ENCODE peak calls at places on chromosomes 6 and 20, in five cellular contexts. One of them, this sample, is unnamed.

GRCh38 chr6:156658186-156658585 is 119.0 kb upstream of the ARID1B start:
- DNase-seq in stomach: no peak
- DNase-seq in breast epithelium: no peak
- DNase-seq in IMR-90: peak; percentile 80
- DNase-seq in HCT116: no peak
- DNase-seq in this sample: no peak

GRCh38 chr20:11047559-11047958 is 373.8 kb upstream of the JAG1 start:
- DNase-seq in stomach: no peak
- DNase-seq in breast epithelium: no peak
- DNase-seq in IMR-90: no peak
- DNase-seq in HCT116: no peak
- DNase-seq in this sample: no peak

GRCh38 chr6:25556516-25556915 is 95.5 kb upstream of the SCGN start:
- DNase-seq in stomach: peak; percentile 82
- DNase-seq in breast epithelium: peak; percentile 77
- DNase-seq in IMR-90: peak; percentile 74
- DNase-seq in HCT116: peak; percentile 71
- DNase-seq in this sample: peak; percentile 39

GRCh38 chr6:118650500-118651281 is 700 bp downstream of the CEP85L start:
- DNase-seq in stomach: peak; percentile 44
- DNase-seq in breast epithelium: no peak
- DNase-seq in IMR-90: peak; percentile 48
- DNase-seq in HCT116: no peak
- DNase-seq in this sample: peak; percentile 32

GRCh38 chr6:20845592-20845991 is 311.3 kb downstream of the CDKAL1 start:
- DNase-seq in stomach: no peak
- DNase-seq in breast epithelium: no peak
- DNase-seq in IMR-90: peak; percentile 16
- DNase-seq in HCT116: no peak
- DNase-seq in this sample: no peak

GRCh38 chr6:6256881-6257280 is 63.6 kb downstream of the F13A1 start:
- DNase-seq in stomach: no peak
- DNase-seq in breast epithelium: no peak
- DNase-seq in IMR-90: no peak
- DNase-seq in HCT116: no peak
- DNase-seq in this sample: no peak

GRCh38 chr6:2498224-2498623 is 252.5 kb downstream of the MYLK4 start:
- DNase-seq in stomach: no peak
- DNase-seq in breast epithelium: no peak
- DNase-seq in IMR-90: no peak
- DNase-seq in HCT116: no peak
- DNase-seq in this sample: no peak

GRCh38 chr6:11023032-11023431 is 21.1 kb downstream of the ELOVL2 start:
- DNase-seq in stomach: no peak
- DNase-seq in breast epithelium: no peak
- DNase-seq in IMR-90: no peak
- DNase-seq in HCT116: no peak
- DNase-seq in this sample: no peak

GRCh38 chr6:7216941-7217621 is 95.9 kb downstream of the SSR1 start:
- DNase-seq in stomach: no peak
- DNase-seq in breast epithelium: no peak
- DNase-seq in IMR-90: no peak
- DNase-seq in HCT116: no peak
- DNase-seq in this sample: peak; percentile 91

GRCh38 chr6:122956376-122956775 is 39.7 kb upstream of the CLVS2 start:
- DNase-seq in stomach: no peak
- DNase-seq in breast epithelium: no peak
- DNase-seq in IMR-90: no peak
- DNase-seq in HCT116: no peak
- DNase-seq in this sample: no peak

GRCh38 chr20:14644698-14645097 is 307.3 kb upstream of the FLRT3 start:
- DNase-seq in stomach: no peak
- DNase-seq in breast epithelium: no peak
- DNase-seq in IMR-90: no peak
- DNase-seq in HCT116: no peak
- DNase-seq in this sample: no peak

GRCh38 chr6:26659042-26659359 is 545 bp downstream of the ZNF322 start:
- DNase-seq in stomach: no peak
- DNase-seq in breast epithelium: no peak
- DNase-seq in IMR-90: no peak
- DNase-seq in HCT116: no peak
- DNase-seq in this sample: no peak

GRCh38 chr6:38938741-38939140 is 109.8 kb upstream of the GLP1R start:
- DNase-seq in stomach: no peak
- DNase-seq in breast epithelium: no peak
- DNase-seq in IMR-90: no peak
- DNase-seq in HCT116: no peak
- DNase-seq in this sample: no peak

GRCh38 chr20:36175016-36175415 is 20.5 kb downstream of the EPB41L1 start:
- DNase-seq in stomach: no peak
- DNase-seq in breast epithelium: no peak
- DNase-seq in IMR-90: peak; percentile 68
- DNase-seq in HCT116: no peak
- DNase-seq in this sample: no peak

GRCh38 chr20:36180323-36180722 is 25.8 kb downstream of the EPB41L1 start:
- DNase-seq in stomach: no peak
- DNase-seq in breast epithelium: no peak
- DNase-seq in IMR-90: no peak
- DNase-seq in HCT116: no peak
- DNase-seq in this sample: no peak

GRCh38 chr20:36179170-36179945 is 24.8 kb downstream of the EPB41L1 start:
- DNase-seq in stomach: no peak
- DNase-seq in breast epithelium: no peak
- DNase-seq in IMR-90: no peak
- DNase-seq in HCT116: no peak
- DNase-seq in this sample: no peak

GRCh38 chr20:36175475-36175995 is 21.0 kb downstream of the EPB41L1 start:
- DNase-seq in stomach: no peak
- DNase-seq in breast epithelium: no peak
- DNase-seq in IMR-90: no peak
- DNase-seq in HCT116: no peak
- DNase-seq in this sample: no peak

GRCh38 chr20:36177716-36178115 is 23.2 kb downstream of the EPB41L1 start:
- DNase-seq in stomach: no peak
- DNase-seq in breast epithelium: no peak
- DNase-seq in IMR-90: no peak
- DNase-seq in HCT116: no peak
- DNase-seq in this sample: no peak
- H3K27ac ChIP-seq in stomach: no peak overlapping the region
- H3K27ac ChIP-seq in breast epithelium: no peak overlapping the region
- H3K27ac ChIP-seq in IMR-90: no peak overlapping the region
- H3K27ac ChIP-seq in HCT116: no peak overlapping the region
- H3K27ac ChIP-seq in this sample: no peak overlapping the region

DNA sequence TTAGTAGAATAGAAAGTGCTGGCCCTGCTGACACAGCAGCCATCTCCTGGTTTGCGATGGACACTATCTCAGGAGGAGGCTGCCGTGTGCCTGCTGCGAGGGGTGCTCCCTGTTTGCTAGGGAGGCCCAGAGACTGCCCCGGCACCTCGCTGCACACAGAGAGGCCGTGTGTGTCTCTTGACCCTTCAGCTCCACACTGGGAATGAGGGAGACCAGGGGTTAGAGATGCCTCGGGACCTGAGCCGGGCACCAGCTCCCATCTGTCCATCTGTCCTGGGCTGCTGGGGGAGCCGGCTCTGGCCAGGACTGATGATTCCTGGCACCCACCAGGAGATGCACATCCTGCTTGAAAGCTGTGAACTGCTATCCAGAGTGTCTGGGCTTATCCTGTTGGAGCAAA is 18.2 kb downstream of the PHACTR3 start:
- DNase-seq in stomach: no peak
- DNase-seq in breast epithelium: no peak
- DNase-seq in IMR-90: no peak
- DNase-seq in HCT116: no peak
- DNase-seq in this sample: no peak
- TF ChIP-seq POLR2A in stomach: no peak
- TF ChIP-seq POLR2A in breast epithelium: no peak
- TF ChIP-seq POLR2A in IMR-90: no peak
- TF ChIP-seq POLR2A in HCT116: no peak
- TF ChIP-seq POLR2A in this sample: no peak

GRCh38 chr6:17519120-17519519 is 81.0 kb upstream of the FAM8A1 start:
- DNase-seq in stomach: no peak
- DNase-seq in breast epithelium: no peak
- DNase-seq in IMR-90: peak; percentile 53
- DNase-seq in HCT116: no peak
- DNase-seq in this sample: no peak
- H3K27ac ChIP-seq in stomach: no peak overlapping the region
- H3K27ac ChIP-seq in breast epithelium: no peak overlapping the region
- H3K27ac ChIP-seq in IMR-90: no peak overlapping the region
- H3K27ac ChIP-seq in HCT116: no peak overlapping the region
- H3K27ac ChIP-seq in this sample: peak overlapping the region; percentile 46

DNA sequence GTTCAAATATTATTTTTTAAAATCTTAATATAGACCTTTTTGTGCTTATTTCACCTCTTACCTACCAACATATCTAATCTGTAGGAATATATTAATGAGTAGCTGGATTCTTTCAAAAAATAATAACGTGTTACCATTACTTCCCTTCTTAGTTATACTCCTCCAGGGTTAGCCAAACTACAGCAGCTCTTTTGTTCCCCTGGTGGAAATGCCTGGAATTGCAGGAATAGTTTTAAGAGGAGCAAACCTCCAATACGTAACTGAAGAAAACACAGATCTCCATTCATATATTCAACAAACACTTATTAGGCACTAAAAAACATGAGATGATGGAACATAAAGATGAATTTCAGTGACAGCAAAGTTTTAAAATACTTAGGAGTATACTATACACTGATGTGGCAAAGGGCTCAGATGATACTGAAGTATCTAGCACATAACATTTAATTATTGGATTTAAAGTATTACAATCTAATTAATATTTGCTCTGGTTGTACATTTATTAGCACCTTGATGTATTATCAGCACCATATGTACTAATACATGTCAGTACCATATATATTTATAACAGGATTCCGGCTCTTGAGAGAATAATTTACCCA is 78.3 kb downstream of the TBX18 start:
- DNase-seq in stomach: no peak
- DNase-seq in breast epithelium: no peak
- DNase-seq in IMR-90: peak; percentile 16
- DNase-seq in HCT116: peak; percentile 23
- DNase-seq in this sample: no peak
- TF ChIP-seq POLR2A in stomach: no peak
- TF ChIP-seq POLR2A in breast epithelium: no peak
- TF ChIP-seq POLR2A in IMR-90: no peak
- TF ChIP-seq POLR2A in HCT116: no peak
- TF ChIP-seq POLR2A in this sample: no peak

GRCh38 chr6:31815025-31815838 is at the start of the genes HSPA1A and HSPA1L:
- DNase-seq in stomach: peak; percentile 95
- DNase-seq in breast epithelium: peak; percentile 95
- DNase-seq in IMR-90: peak; percentile 95
- DNase-seq in HCT116: no peak
- DNase-seq in this sample: peak; percentile 95
- H3K27ac ChIP-seq in stomach: peak within 1 kb of the TSS; percentile 98
- H3K27ac ChIP-seq in breast epithelium: peak within 1 kb of the TSS; percentile 100
- H3K27ac ChIP-seq in IMR-90: peak within 1 kb of the TSS; percentile 98
- H3K27ac ChIP-seq in HCT116: peak within 1 kb of the TSS; percentile 81
- H3K27ac ChIP-seq in this sample: peak within 1 kb of the TSS; percentile 99

GRCh38 chr6:29653452-29654038 is 3.3 kb upstream of the MOG start:
- DNase-seq in stomach: peak; percentile 47
- DNase-seq in breast epithelium: no peak
- DNase-seq in IMR-90: peak; percentile 80
- DNase-seq in HCT116: peak; percentile 74
- DNase-seq in this sample: peak; percentile 17

GRCh38 chr6:29651413-29652197 is 5.3 kb upstream of the MOG start:
- DNase-seq in stomach: no peak
- DNase-seq in breast epithelium: no peak
- DNase-seq in IMR-90: peak; percentile 37
- DNase-seq in HCT116: peak; percentile 38
- DNase-seq in this sample: no peak

GRCh38 chr6:29647927-29648642 is 8.8 kb upstream of the MOG start:
- DNase-seq in stomach: no peak
- DNase-seq in breast epithelium: no peak
- DNase-seq in IMR-90: peak; percentile 50
- DNase-seq in HCT116: peak; percentile 48
- DNase-seq in this sample: no peak

GRCh38 chr6:29652198-29652584 is 4.7 kb upstream of the MOG start:
- DNase-seq in stomach: no peak
- DNase-seq in breast epithelium: no peak
- DNase-seq in IMR-90: no peak
- DNase-seq in HCT116: no peak
- DNase-seq in this sample: no peak

GRCh38 chr6:29649701-29650673 is 6.9 kb upstream of the MOG start:
- DNase-seq in stomach: peak; percentile 99
- DNase-seq in breast epithelium: peak; percentile 99
- DNase-seq in IMR-90: peak; percentile 94
- DNase-seq in HCT116: peak; percentile 98
- DNase-seq in this sample: peak; percentile 97
- TF ChIP-seq POLR2A in stomach: no peak
- TF ChIP-seq POLR2A in breast epithelium: peak; percentile 67
- TF ChIP-seq POLR2A in IMR-90: peak; percentile 29
- TF ChIP-seq POLR2A in HCT116: peak; percentile 91
- TF ChIP-seq POLR2A in this sample: peak; percentile 95

GRCh38 chr20:50226093-50226974 is 35.7 kb downstream of the CEBPB start:
- DNase-seq in stomach: no peak
- DNase-seq in breast epithelium: no peak
- DNase-seq in IMR-90: peak; percentile 68
- DNase-seq in HCT116: no peak
- DNase-seq in this sample: peak; percentile 20
- H3K27ac ChIP-seq in stomach: peak overlapping the region; percentile 26
- H3K27ac ChIP-seq in breast epithelium: peak overlapping the region; percentile 91
- H3K27ac ChIP-seq in IMR-90: peak overlapping the region; percentile 68
- H3K27ac ChIP-seq in HCT116: no peak overlapping the region
- H3K27ac ChIP-seq in this sample: peak overlapping the region; percentile 76

DNA sequence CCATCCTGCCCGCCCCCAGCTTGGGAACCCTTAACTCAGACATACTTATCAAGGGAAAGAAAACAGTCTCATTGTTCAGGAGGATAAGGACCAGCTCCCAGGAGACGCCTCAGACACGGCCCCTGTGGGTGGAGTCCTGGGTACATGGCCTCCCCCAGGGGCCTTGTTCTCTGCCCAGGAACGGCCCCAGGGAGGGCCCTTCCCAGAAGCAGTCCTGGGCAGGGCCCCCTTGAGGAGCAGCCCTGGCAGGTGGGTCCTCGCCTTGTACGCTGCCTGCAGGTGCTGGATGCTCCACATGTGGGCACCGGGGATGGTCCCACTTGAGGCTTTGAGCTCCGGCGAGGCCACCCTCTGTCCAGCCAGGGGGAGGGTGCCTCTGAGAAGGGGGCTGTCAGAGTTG is 4.5 kb upstream of the GATA5 start:
- DNase-seq in stomach: no peak
- DNase-seq in breast epithelium: no peak
- DNase-seq in IMR-90: no peak
- DNase-seq in HCT116: no peak
- DNase-seq in this sample: no peak
- TF ChIP-seq POLR2A in stomach: no peak
- TF ChIP-seq POLR2A in breast epithelium: no peak
- TF ChIP-seq POLR2A in IMR-90: no peak
- TF ChIP-seq POLR2A in HCT116: no peak
- TF ChIP-seq POLR2A in this sample: no peak

GRCh38 chr20:46394872-46395470 is 11.4 kb downstream of the ELMO2 start:
- DNase-seq in stomach: no peak
- DNase-seq in breast epithelium: no peak
- DNase-seq in IMR-90: no peak
- DNase-seq in HCT116: no peak
- DNase-seq in this sample: no peak
- H3K27ac ChIP-seq in stomach: no peak overlapping the region
- H3K27ac ChIP-seq in breast epithelium: no peak overlapping the region
- H3K27ac ChIP-seq in IMR-90: no peak overlapping the region
- H3K27ac ChIP-seq in HCT116: no peak overlapping the region
- H3K27ac ChIP-seq in this sample: no peak overlapping the region